ENCODE peak calls at places on chromosomes 2 and 18, in six cellular contexts. One of them, this sample, is unnamed. For H3K4me1 and H3K27me3, the result is how much of the 10 kb centered on the place peaks cover.

GRCh38 chr2:239930871-239931771 is 94.0 kb downstream of the NDUFA10 start:
- DNase-seq in fibroblast of lung: no peak
- DNase-seq in right atrium auricular region: peak
- DNase-seq in CD8-positive, alpha-beta T cell: no peak
- DNase-seq in gastrocnemius medialis: no peak
- DNase-seq in ovary: peak
- DNase-seq in this sample: peak

GRCh38 chr2:171824086-171824485 is 70.0 kb downstream of the SLC25A12 start:
- DNase-seq in fibroblast of lung: peak
- DNase-seq in right atrium auricular region: no peak
- DNase-seq in CD8-positive, alpha-beta T cell: no peak
- DNase-seq in gastrocnemius medialis: no peak
- DNase-seq in ovary: no peak
- DNase-seq in this sample: no peak

GRCh38 chr2:27954771-27955384 is 64.3 kb downstream of the BABAM2 start:
- DNase-seq in fibroblast of lung: peak
- DNase-seq in right atrium auricular region: peak
- DNase-seq in CD8-positive, alpha-beta T cell: no peak
- DNase-seq in gastrocnemius medialis: peak
- DNase-seq in ovary: peak
- DNase-seq in this sample: peak

GRCh38 chr2:150143087-150143536 is 344.4 kb downstream of the RND3 start:
- DNase-seq in fibroblast of lung: peak
- DNase-seq in right atrium auricular region: no peak
- DNase-seq in CD8-positive, alpha-beta T cell: no peak
- DNase-seq in gastrocnemius medialis: no peak
- DNase-seq in ovary: no peak
- DNase-seq in this sample: peak

GRCh38 chr2:234269769-234270204 is 219.3 kb downstream of the SPP2 start:
- DNase-seq in fibroblast of lung: peak
- DNase-seq in right atrium auricular region: no peak
- DNase-seq in CD8-positive, alpha-beta T cell: no peak
- DNase-seq in gastrocnemius medialis: no peak
- DNase-seq in ovary: no peak
- DNase-seq in this sample: no peak

GRCh38 chr2:216245391-216245790 is 126.9 kb downstream of the MARCHF4 start:
- DNase-seq in fibroblast of lung: no peak
- DNase-seq in right atrium auricular region: no peak
- DNase-seq in CD8-positive, alpha-beta T cell: no peak
- DNase-seq in gastrocnemius medialis: no peak
- DNase-seq in ovary: no peak
- DNase-seq in this sample: no peak

GRCh38 chr2:238370482-238371372 is 50.4 kb downstream of the TRAF3IP1 start:
- DNase-seq in fibroblast of lung: peak
- DNase-seq in right atrium auricular region: peak
- DNase-seq in CD8-positive, alpha-beta T cell: no peak
- DNase-seq in gastrocnemius medialis: no peak
- DNase-seq in ovary: peak
- DNase-seq in this sample: peak

GRCh38 chr2:188944442-188944841 is 29.7 kb upstream of the COL3A1 start:
- DNase-seq in fibroblast of lung: no peak
- DNase-seq in right atrium auricular region: no peak
- DNase-seq in CD8-positive, alpha-beta T cell: no peak
- DNase-seq in gastrocnemius medialis: no peak
- DNase-seq in ovary: no peak
- DNase-seq in this sample: no peak

GRCh38 chr18:50312296-50313030 is 25.0 kb upstream of the CXXC1 start:
- DNase-seq in fibroblast of lung: no peak
- DNase-seq in right atrium auricular region: no peak
- DNase-seq in CD8-positive, alpha-beta T cell: no peak
- DNase-seq in gastrocnemius medialis: no peak
- DNase-seq in ovary: no peak
- DNase-seq in this sample: no peak

GRCh38 chr18:12028674-12029073 is 47.4 kb downstream of the IMPA2 start:
- DNase-seq in fibroblast of lung: no peak
- DNase-seq in right atrium auricular region: no peak
- DNase-seq in CD8-positive, alpha-beta T cell: no peak
- DNase-seq in gastrocnemius medialis: no peak
- DNase-seq in ovary: no peak
- DNase-seq in this sample: no peak

GRCh38 chr18:12030667-12031066 is 49.4 kb downstream of the IMPA2 start:
- DNase-seq in fibroblast of lung: no peak
- DNase-seq in right atrium auricular region: no peak
- DNase-seq in CD8-positive, alpha-beta T cell: no peak
- DNase-seq in gastrocnemius medialis: no peak
- DNase-seq in ovary: no peak
- DNase-seq in this sample: no peak

GRCh38 chr18:12028040-12028628 is 46.8 kb downstream of the IMPA2 start:
- DNase-seq in fibroblast of lung: no peak
- DNase-seq in right atrium auricular region: no peak
- DNase-seq in CD8-positive, alpha-beta T cell: no peak
- DNase-seq in gastrocnemius medialis: no peak
- DNase-seq in ovary: no peak
- DNase-seq in this sample: no peak

GRCh38 chr18:12031181-12031580 is 49.9 kb downstream of the IMPA2 start:
- DNase-seq in fibroblast of lung: no peak
- DNase-seq in right atrium auricular region: no peak
- DNase-seq in CD8-positive, alpha-beta T cell: no peak
- DNase-seq in gastrocnemius medialis: no peak
- DNase-seq in ovary: no peak
- DNase-seq in this sample: no peak

DNA sequence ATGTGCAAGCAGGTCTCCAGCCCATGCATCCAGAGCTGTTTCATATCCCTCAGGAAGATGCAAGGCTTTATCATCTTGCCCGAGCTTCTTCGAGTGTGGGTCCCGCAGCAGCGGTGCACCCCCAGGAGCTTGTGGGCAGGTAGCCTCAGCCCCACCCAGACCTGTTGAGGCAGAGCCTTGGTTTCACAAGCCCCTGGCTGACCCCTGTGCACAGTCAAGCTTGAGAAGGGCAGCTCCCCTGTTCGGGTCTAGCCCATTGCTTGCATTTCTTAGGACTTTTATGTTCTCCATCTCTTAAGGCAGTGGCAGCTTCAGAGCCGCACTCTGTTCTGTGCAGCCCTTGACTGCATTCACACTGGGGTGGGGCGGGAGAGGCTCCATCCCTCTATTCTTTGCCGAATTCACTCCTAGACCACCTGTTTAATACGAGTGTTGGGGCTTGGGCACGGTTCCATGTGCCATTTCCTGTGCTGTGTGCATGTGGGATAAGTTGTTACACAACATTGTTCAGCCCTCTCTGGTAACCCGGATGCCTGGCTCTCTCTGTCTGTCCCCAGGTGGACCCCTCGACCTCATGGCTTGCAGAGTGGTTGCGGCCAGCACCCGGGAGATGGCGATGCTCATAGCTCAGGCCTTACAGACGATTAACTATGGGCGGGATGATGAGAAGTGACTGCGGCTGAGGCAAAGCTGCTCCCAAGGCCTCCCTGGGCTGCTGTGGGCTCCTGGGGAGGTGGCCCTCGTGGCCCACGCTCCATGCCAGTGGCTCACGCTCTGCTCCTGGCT is 48.7 kb downstream of the IMPA2 start:
- DNase-seq in fibroblast of lung: no peak
- DNase-seq in right atrium auricular region: no peak
- DNase-seq in CD8-positive, alpha-beta T cell: no peak
- DNase-seq in gastrocnemius medialis: no peak
- DNase-seq in ovary: no peak
- DNase-seq in this sample: no peak
- H3K4me1 ChIP-seq in fibroblast of lung: under half
- H3K4me1 ChIP-seq in right atrium auricular region: under half
- H3K4me1 ChIP-seq in CD8-positive, alpha-beta T cell: under half
- H3K4me1 ChIP-seq in gastrocnemius medialis: under half
- H3K4me1 ChIP-seq in ovary: under half
- H3K4me1 ChIP-seq in this sample: under half

DNA sequence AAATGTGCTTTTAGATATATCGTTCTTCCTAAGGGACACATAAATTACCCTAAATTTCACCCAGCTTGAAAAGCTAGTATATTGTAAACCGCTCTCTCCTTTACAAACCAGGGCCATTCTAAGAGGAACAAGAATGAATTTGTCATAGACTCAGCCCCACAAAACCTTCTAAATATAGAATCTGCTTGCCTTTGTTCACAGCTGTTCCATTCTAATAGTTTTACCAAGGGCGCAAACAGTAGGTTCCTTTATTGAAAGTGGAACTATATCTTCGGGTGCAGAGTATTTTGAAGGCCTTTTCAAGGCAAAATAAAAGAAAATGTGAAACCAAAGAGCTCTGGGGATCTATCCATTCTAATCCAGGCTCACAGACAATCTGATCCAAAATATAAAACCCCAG is 316.9 kb downstream of the PAX3 start:
- DNase-seq in fibroblast of lung: no peak
- DNase-seq in right atrium auricular region: no peak
- DNase-seq in CD8-positive, alpha-beta T cell: no peak
- DNase-seq in gastrocnemius medialis: no peak
- DNase-seq in ovary: no peak
- DNase-seq in this sample: no peak
- H3K4me3 ChIP-seq in fibroblast of lung: no peak
- H3K4me3 ChIP-seq in right atrium auricular region: no peak
- H3K4me3 ChIP-seq in CD8-positive, alpha-beta T cell: no peak
- H3K4me3 ChIP-seq in gastrocnemius medialis: no peak
- H3K4me3 ChIP-seq in ovary: no peak
- H3K4me3 ChIP-seq in this sample: no peak

DNA sequence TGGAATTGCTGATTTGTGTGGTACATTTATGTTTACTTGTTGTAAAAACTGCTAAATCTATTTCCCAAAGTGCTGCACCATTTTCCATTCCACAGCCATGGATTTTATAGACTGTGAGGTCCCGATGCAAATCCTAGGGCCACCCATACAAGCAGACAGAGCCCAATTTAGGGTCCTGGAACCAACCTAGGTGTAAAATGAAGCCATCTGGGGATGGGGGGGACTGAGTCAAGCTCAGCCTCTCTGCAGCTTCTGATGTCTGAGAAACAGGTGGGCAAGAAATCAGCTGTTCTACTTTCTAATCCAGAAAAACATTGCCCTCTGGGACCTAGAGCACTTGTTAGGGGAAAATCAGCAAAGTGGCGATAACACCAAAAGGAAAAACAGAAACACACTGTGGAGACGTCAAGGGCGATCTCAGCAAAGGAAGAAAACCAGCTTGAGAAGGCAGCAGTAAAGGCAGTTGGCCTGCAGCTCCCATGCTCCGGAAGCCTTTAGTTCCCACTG is 38.0 kb downstream of the HS1BP3 start:
- DNase-seq in fibroblast of lung: no peak
- DNase-seq in right atrium auricular region: no peak
- DNase-seq in CD8-positive, alpha-beta T cell: no peak
- DNase-seq in gastrocnemius medialis: no peak
- DNase-seq in ovary: no peak
- DNase-seq in this sample: no peak
- H3K27me3 ChIP-seq in fibroblast of lung: under half
- H3K27me3 ChIP-seq in right atrium auricular region: under half
- H3K27me3 ChIP-seq in CD8-positive, alpha-beta T cell: under half
- H3K27me3 ChIP-seq in gastrocnemius medialis: under half
- H3K27me3 ChIP-seq in ovary: under half
- H3K27me3 ChIP-seq in this sample: under half

DNA sequence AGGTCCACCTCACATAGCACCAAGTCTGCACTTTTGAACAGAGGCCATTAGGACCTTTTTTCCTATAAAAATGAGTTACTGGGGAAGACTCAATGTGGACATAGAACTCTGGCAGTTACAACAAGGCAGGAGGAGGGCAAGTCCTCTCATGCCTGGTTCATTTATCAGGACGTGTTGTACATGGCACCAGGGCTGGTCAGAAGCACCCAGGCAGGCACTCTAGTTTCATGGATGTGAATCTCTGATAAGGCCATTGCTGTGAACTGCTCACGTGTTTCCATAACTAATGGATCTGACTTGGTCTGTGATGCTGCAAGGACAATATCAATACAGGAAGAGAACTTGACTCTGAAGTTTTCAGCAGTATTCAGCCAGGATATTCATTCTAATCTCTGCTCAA is 16.0 kb downstream of the CDC42EP3 start:
- DNase-seq in fibroblast of lung: no peak
- DNase-seq in right atrium auricular region: no peak
- DNase-seq in CD8-positive, alpha-beta T cell: no peak
- DNase-seq in gastrocnemius medialis: no peak
- DNase-seq in ovary: no peak
- DNase-seq in this sample: no peak
- H3K4me1 ChIP-seq in fibroblast of lung: under half
- H3K4me1 ChIP-seq in right atrium auricular region: under half
- H3K4me1 ChIP-seq in CD8-positive, alpha-beta T cell: half or more
- H3K4me1 ChIP-seq in gastrocnemius medialis: half or more
- H3K4me1 ChIP-seq in ovary: under half
- H3K4me1 ChIP-seq in this sample: half or more

GRCh38 chr18:21241224-21242131 is 554 bp upstream of the GREB1L start:
- DNase-seq in fibroblast of lung: no peak
- DNase-seq in right atrium auricular region: no peak
- DNase-seq in CD8-positive, alpha-beta T cell: no peak
- DNase-seq in gastrocnemius medialis: peak
- DNase-seq in ovary: peak
- DNase-seq in this sample: no peak
- H3K4me3 ChIP-seq in fibroblast of lung: no peak
- H3K4me3 ChIP-seq in right atrium auricular region: peak
- H3K4me3 ChIP-seq in CD8-positive, alpha-beta T cell: no peak
- H3K4me3 ChIP-seq in gastrocnemius medialis: peak
- H3K4me3 ChIP-seq in ovary: peak
- H3K4me3 ChIP-seq in this sample: no peak

GRCh38 chr2:219701847-219702634 is 74.6 kb downstream of the SLC4A3 start:
- DNase-seq in fibroblast of lung: peak
- DNase-seq in right atrium auricular region: no peak
- DNase-seq in CD8-positive, alpha-beta T cell: no peak
- DNase-seq in gastrocnemius medialis: peak
- DNase-seq in ovary: peak
- DNase-seq in this sample: no peak
- H3K27me3 ChIP-seq in fibroblast of lung: under half
- H3K27me3 ChIP-seq in right atrium auricular region: under half
- H3K27me3 ChIP-seq in CD8-positive, alpha-beta T cell: under half
- H3K27me3 ChIP-seq in gastrocnemius medialis: under half
- H3K27me3 ChIP-seq in ovary: under half
- H3K27me3 ChIP-seq in this sample: under half

This sample was measured in SJSA1.